ENCODE peak calls at places on chromosomes 11 and 22, in eight cellular contexts. M is H1, V is astrocyte, F is hepatocyte, W is HCT116, T is neuronal stem cell, J is Karpas-422, L is neural progenitor cell. K is an unnamed sample.

GRCh38 chr11:693415-693831 is 1.6 kb downstream of the DEAF1 start:
- DNase-seq in M (no peak), W (no peak), F (no peak), J (peak), L (peak), V (no peak), T (no peak), K (peak)

GRCh38 chr11:120657306-120658070 is 145.9 kb downstream of the GRIK4 start:
- DNase-seq in V (no peak), F (no peak), W (no peak), L (no peak), T (no peak), J (no peak), M (no peak), K (no peak)

GRCh38 chr11:94544832-94545640 is 1.3 kb downstream of the FUT4 start:
- DNase-seq in L (peak), M (peak), J (no peak), V (no peak), T (peak), F (peak), W (no peak), K (no peak)

GRCh38 chr11:134014502-134014901 is 54.4 kb upstream of the JAM3 start:
- DNase-seq in L (peak), W (no peak), J (peak), M (no peak), F (no peak), T (no peak), V (no peak), K (no peak)

GRCh38 chr22:17412232-17412631 is 43.0 kb downstream of the CECR2 start:
- DNase-seq in T (no peak), V (no peak), W (no peak), J (no peak), M (no peak), F (no peak), L (peak), K (no peak)

GRCh38 chr11:126490261-126490660 is 134.8 kb downstream of the ST3GAL4 start:
- DNase-seq in T (no peak), M (no peak), V (no peak), F (no peak), L (no peak), W (no peak), J (no peak), K (no peak)

GRCh38 chr11:126113963-126114362 is 51.3 kb upstream of the CDON start:
- DNase-seq in F (no peak), L (no peak), W (no peak), M (no peak), V (no peak), T (no peak), J (no peak), K (no peak)

GRCh38 chr11:12187399-12187798 is 77.0 kb downstream of the MICAL2 start:
- DNase-seq in F (no peak), L (peak), W (no peak), V (peak), T (no peak), J (no peak), M (no peak), K (no peak)

GRCh38 chr11:22674470-22675426 is 8.3 kb downstream of the GAS2 start:
- DNase-seq in J (no peak), M (no peak), V (no peak), L (no peak), T (no peak), W (no peak), F (peak), K (no peak)

GRCh38 chr11:121359587-121359986 is 67.0 kb downstream of the SC5D start:
- DNase-seq in V (no peak), L (no peak), M (no peak), W (no peak), J (no peak), F (no peak), T (no peak), K (no peak)

GRCh38 chr11:13897606-13898276 is 64.8 kb upstream of the SPON1 start:
- DNase-seq in F (no peak), T (no peak), J (no peak), W (no peak), V (no peak), M (no peak), L (no peak), K (no peak)

GRCh38 chr11:97854877-97855276 is 1165.9 kb upstream of the CNTN5 start:
- DNase-seq in W (no peak), V (no peak), L (no peak), F (no peak), J (no peak), M (no peak), T (no peak), K (no peak)

DNA sequence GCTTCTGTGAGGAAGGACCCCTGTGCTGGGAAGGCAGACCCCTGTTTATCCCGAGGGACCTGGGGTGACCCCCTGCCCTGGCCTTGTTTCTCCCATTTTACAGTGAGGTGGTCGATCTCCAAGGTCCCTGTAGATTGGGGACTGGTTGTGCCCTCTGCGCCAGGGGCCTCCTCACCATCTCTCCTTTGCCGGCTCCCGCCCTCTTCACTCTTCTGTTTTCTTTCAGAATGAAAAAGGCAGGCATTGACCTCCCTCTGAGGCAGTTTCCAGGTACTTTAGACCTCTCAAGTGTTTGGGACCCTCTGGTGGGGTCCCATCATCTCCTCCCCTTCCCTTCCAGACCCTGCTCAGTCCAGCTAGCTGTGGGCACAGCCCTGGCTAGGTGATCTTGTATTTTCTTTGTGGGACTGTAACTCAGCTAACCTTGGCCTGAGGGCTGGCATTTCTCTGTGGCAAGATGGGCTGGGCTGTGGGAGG is 1.5 kb downstream of the SERPINH1 start:
- DNase-seq in W (no peak), M (no peak), T (no peak), L (no peak), F (no peak), J (no peak), V (no peak), K (no peak)
- H3K4me3 ChIP-seq in W (peak), M (peak), T (peak), L (peak), F (peak), J (peak), V (peak), K (peak)

GRCh38 chr11:117793521-117793920 is 3.5 kb downstream of the DSCAML1 start:
- DNase-seq in W (no peak), V (no peak), L (no peak), F (no peak), M (no peak), T (no peak), J (no peak), K (no peak)

GRCh38 chr11:117794772-117795629 is 2.0 kb downstream of the DSCAML1 start:
- DNase-seq in W (no peak), T (no peak), V (no peak), F (no peak), J (no peak), L (no peak), M (peak), K (no peak)

GRCh38 chr11:117794144-117794543 is 2.9 kb downstream of the DSCAML1 start:
- DNase-seq in L (no peak), J (no peak), M (no peak), F (no peak), W (no peak), T (no peak), V (no peak), K (no peak)

GRCh38 chr11:117796456-117797428 is at the start of gene DSCAML1:
- DNase-seq in L (peak), V (no peak), T (no peak), F (peak), W (no peak), J (no peak), M (peak), K (no peak)

GRCh38 chr11:117795726-117796455 is 1.1 kb downstream of the DSCAML1 start:
- DNase-seq in W (no peak), T (no peak), V (no peak), M (peak), F (no peak), J (no peak), L (peak), K (no peak)
- H2AFZ ChIP-seq in W (no peak), T (no peak), V (no peak), M (peak), F (peak), J (no peak), L (peak), K (no peak)

DNA sequence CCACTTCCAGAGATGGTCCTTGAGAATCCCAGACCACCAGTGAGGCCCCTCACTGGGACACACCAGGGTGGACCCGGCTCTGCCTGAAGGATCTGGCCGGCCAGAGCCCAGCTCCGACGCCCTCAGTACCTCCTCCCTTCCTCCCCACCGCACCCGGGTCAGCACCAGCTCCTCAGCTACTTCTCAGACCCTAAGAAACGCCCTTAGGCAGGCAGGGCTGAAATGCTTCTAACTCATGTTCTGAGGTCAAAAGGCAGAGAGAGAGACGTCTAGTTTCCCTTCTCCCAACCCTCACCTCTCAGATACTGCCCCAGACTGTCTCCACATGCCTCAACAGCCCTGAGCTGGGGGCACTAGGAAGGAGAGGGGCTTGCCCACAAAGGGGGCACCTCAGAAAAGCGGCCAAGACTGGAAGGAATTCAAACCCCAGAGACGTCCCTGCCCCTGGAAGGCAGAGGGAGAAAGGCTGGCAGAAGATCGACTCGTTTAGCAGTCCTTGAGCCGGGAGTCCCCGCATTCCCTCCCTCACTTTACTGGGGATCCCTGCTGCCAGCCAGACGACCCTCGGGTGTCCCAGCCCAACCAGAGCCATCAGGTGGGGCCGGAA is 539 bp downstream of the USH1C start:
- DNase-seq in F (no peak), T (no peak), L (no peak), M (no peak), J (no peak), V (no peak), W (no peak), K (no peak)
- H3K4me2 ChIP-seq in F (peak), T (peak), L (peak), M (peak), J (no peak), V (no peak), W (peak), K (no peak)

GRCh38 chr22:21861290-21861848 is 6.1 kb downstream of the MAPK1 start:
- DNase-seq in T (no peak), J (no peak), F (no peak), V (no peak), W (no peak), L (no peak), M (no peak), K (no peak)

GRCh38 chr22:21865041-21865440 is 2.4 kb downstream of the MAPK1 start:
- DNase-seq in L (no peak), V (peak), W (no peak), T (no peak), F (peak), J (no peak), M (no peak), K (peak)

GRCh38 chr22:21861856-21862255 is 5.6 kb downstream of the MAPK1 start:
- DNase-seq in F (no peak), J (no peak), M (no peak), L (no peak), T (no peak), V (no peak), W (no peak), K (no peak)

GRCh38 chr22:21860640-21861039 is 6.8 kb downstream of the MAPK1 start:
- DNase-seq in F (no peak), V (no peak), J (no peak), W (no peak), T (no peak), L (no peak), M (no peak), K (no peak)

GRCh38 chr22:21862386-21863242 is 4.8 kb downstream of the MAPK1 start:
- DNase-seq in T (no peak), J (no peak), V (no peak), M (no peak), L (no peak), W (no peak), F (no peak), K (no peak)
- H3K4me3 ChIP-seq in T (no peak), J (no peak), V (no peak), M (no peak), L (no peak), W (no peak), F (no peak), K (no peak)

GRCh38 chr22:20524004-20524481 is 16.6 kb downstream of the MED15 start:
- DNase-seq in F (no peak), J (no peak), W (no peak), T (no peak), V (no peak), M (no peak), L (no peak), K (peak)

GRCh38 chr22:20520093-20520511 is 12.7 kb downstream of the MED15 start:
- DNase-seq in M (no peak), F (no peak), V (peak), L (no peak), W (no peak), J (no peak), T (no peak), K (no peak)

GRCh38 chr22:20523118-20523983 is 15.9 kb downstream of the MED15 start:
- DNase-seq in W (no peak), J (no peak), M (no peak), F (no peak), V (peak), T (no peak), L (no peak), K (no peak)

GRCh38 chr22:20522828-20523117 is 15.4 kb downstream of the MED15 start:
- DNase-seq in L (no peak), F (no peak), M (no peak), V (no peak), J (no peak), W (no peak), T (no peak), K (no peak)

DNA sequence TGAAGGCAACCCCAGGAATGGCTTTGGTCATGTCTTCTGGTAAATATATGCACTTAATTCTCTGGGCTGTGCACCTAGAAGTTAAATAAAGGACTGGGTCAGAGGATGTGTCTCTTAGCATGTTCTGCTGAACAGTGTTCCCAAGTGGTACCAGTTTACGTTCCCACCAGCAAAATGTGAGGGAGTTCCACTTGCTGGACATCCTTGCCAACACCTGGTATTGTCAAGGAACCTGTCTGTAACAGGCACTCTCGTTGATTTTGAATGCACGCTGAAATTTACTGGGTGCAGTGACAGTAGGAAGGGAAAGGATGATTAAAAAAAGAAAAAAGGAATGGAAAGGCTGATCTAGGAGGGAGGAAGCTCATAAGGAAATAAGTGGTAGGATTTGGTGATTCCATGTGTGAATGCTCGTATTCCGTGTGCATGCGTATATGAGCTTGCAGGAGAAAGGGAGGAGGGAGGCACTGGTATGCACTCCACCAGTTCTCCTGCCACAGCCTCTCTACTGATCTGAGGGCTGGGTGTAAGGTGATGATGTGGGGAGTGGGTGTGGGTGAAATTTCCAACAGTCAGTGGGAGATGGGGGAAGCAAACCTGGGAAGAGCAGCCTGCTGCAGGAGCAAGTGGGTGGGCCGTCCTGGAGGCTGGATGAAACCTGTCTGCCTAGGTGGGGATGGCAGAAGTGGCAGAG is 14.9 kb downstream of the MED15 start:
- DNase-seq in T (no peak), M (no peak), J (no peak), F (no peak), L (no peak), V (no peak), W (no peak), K (no peak)
- H2AFZ ChIP-seq in T (no peak), M (no peak), J (no peak), F (no peak), L (no peak), V (no peak), W (no peak), K (no peak)

DNA sequence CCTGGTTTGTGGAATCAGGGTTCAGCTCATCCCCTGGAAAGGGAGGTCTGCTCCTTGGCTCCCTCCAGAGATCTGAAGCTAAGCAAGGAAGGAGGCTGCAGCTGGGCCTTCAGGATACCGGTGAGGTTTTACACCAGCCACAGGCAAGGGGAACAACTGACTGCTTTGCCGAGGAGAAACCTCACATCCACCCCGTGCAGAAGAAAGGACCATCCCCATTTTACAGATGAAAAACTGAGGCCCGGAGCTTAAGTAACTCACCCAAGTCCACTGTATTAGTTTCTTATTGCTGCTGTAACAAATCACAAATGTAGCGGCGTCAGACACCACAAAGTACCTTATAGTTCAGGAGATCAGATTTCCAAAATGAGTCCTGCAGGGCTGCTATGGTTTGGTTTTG is 173.7 kb downstream of the MN1 start:
- DNase-seq in M (no peak), W (no peak), T (no peak), F (no peak), V (no peak), J (no peak), L (no peak), K (no peak)
- H3K4me2 ChIP-seq in M (no peak), W (no peak), T (no peak), F (no peak), V (no peak), J (no peak), L (no peak), K (no peak)

GRCh38 chr22:36419177-36419911 is 31.6 kb upstream of the MYH9 start:
- DNase-seq in J (no peak), L (no peak), W (no peak), T (no peak), F (peak), M (peak), V (no peak), K (no peak)
- H3K4me3 ChIP-seq in J (no peak), L (no peak), W (no peak), T (no peak), F (no peak), M (no peak), V (no peak), K (no peak)

GRCh38 chr11:91489989-91490388 is 734.6 kb upstream of the FAT3 start:
- DNase-seq in M (peak), L (peak), V (no peak), T (no peak), W (no peak), J (no peak), F (no peak), K (no peak)
- H2AFZ ChIP-seq in M (peak), L (peak), V (no peak), T (no peak), W (no peak), J (no peak), F (no peak), K (peak)